ENCODE peak calls at places on chromosomes 2 and 18, in six cellular contexts. T is T-helper 1 cell; X is EH; K is fibroblast of the aortic adventitia; L is esophagus squamous epithelium; E is activated CD4-positive, alpha-beta T cell treated with anti-CD3 and anti-CD28 coated beads, Interleukin-2, amount 10 ng/mL, durations not matched to agents 7 days and 5 days. V is an unnamed sample.

GRCh38 chr2:8517850-8518480 is 163.9 kb upstream of the ID2 start:
- DNase-seq in T (no peak), E (no peak), X (no peak), K (no peak), L (no peak), V (no peak)

GRCh38 chr18:36633961-36634412 is 194.8 kb downstream of the TPGS2 start:
- DNase-seq in E (no peak), T (no peak), X (peak), L (no peak), K (no peak), V (no peak)

GRCh38 chr2:60589093-60589492 is 35.6 kb upstream of the BCL11A start:
- DNase-seq in K (no peak), E (no peak), X (no peak), T (no peak), L (no peak), V (no peak)

GRCh38 chr2:44822174-44822573 is 119.3 kb upstream of the SIX3 start:
- DNase-seq in T (no peak), X (no peak), E (no peak), L (no peak), K (no peak), V (no peak)

GRCh38 chr2:39313575-39313974 is 69.8 kb upstream of the CDKL4 start:
- DNase-seq in X (peak), K (peak), L (no peak), T (no peak), E (no peak), V (no peak)

GRCh38 chr2:67436221-67436620 is 39.1 kb downstream of the ETAA1 start:
- DNase-seq in E (no peak), X (peak), L (no peak), T (no peak), K (no peak), V (no peak)

GRCh38 chr2:10868465-10869314 is 43.0 kb upstream of the KCNF1 start:
- DNase-seq in K (peak), E (no peak), X (peak), T (no peak), L (no peak), V (no peak)

GRCh38 chr2:71851094-71851755 is 296.4 kb downstream of the CYP26B1 start:
- DNase-seq in X (no peak), E (no peak), K (peak), T (no peak), L (no peak), V (no peak)

GRCh38 chr2:160555420-160555819 is 61.8 kb upstream of the RBMS1 start:
- DNase-seq in T (no peak), X (no peak), E (no peak), K (no peak), L (no peak), V (no peak)

GRCh38 chr2:172545408-172546075 is 10.3 kb upstream of the PDK1 start:
- DNase-seq in T (no peak), K (peak), X (no peak), E (no peak), L (no peak), V (no peak)

GRCh38 chr2:222952204-222952603 is 91.4 kb downstream of the ACSL3 start:
- DNase-seq in E (no peak), K (no peak), L (no peak), X (no peak), T (no peak), V (no peak)

GRCh38 chr2:229856416-229856815 is 65.4 kb downstream of the TRIP12 start:
- DNase-seq in L (no peak), X (no peak), K (no peak), E (no peak), T (no peak), V (no peak)

GRCh38 chr2:200788129-200788718 is 23.5 kb upstream of the BZW1 start:
- DNase-seq in E (no peak), K (peak), X (peak), T (no peak), L (no peak), V (no peak)

GRCh38 chr18:13216092-13216582 is 2.4 kb upstream of the LDLRAD4 start:
- DNase-seq in K (peak), X (peak), E (peak), T (peak), L (no peak), V (peak)

GRCh38 chr18:25876334-25876979 is 214.0 kb downstream of the SS18 start:
- DNase-seq in X (no peak), K (no peak), T (no peak), E (no peak), L (no peak), V (no peak)

GRCh38 chr2:65231892-65232477 is 4.4 kb downstream of the ACTR2 start:
- DNase-seq in L (no peak), E (peak), T (peak), X (peak), K (peak), V (no peak)

GRCh38 chr2:79393806-79394484 is 118.9 kb upstream of the CTNNA2 start:
- DNase-seq in K (no peak), T (no peak), L (no peak), X (no peak), E (no peak), V (no peak)

GRCh38 chr2:216672466-216672865 is 22.9 kb downstream of the IGFBP5 start:
- DNase-seq in K (no peak), E (no peak), T (no peak), L (no peak), X (no peak), V (no peak)

GRCh38 chr2:128302011-128302743 is 16.5 kb downstream of the HS6ST1 start:
- DNase-seq in X (no peak), K (no peak), E (no peak), T (no peak), L (no peak), V (no peak)

GRCh38 chr18:23712445-23712844 is 23.2 kb downstream of the LAMA3 start:
- DNase-seq in L (no peak), T (peak), K (no peak), X (no peak), E (peak), V (no peak)

GRCh38 chr18:6776193-6776592 is 46.7 kb downstream of the ARHGAP28 start:
- DNase-seq in E (no peak), L (no peak), K (peak), T (no peak), X (peak), V (no peak)

GRCh38 chr2:38444247-38444646 is 67.2 kb upstream of the ATL2 start:
- DNase-seq in L (no peak), T (no peak), X (peak), E (no peak), K (no peak), V (no peak)

GRCh38 chr2:233974530-233975071 is 57.4 kb downstream of the TRPM8 start:
- DNase-seq in E (no peak), K (peak), T (peak), X (peak), L (no peak), V (no peak)

GRCh38 chr2:71474744-71475421 is 21.5 kb downstream of the DYSF start:
- DNase-seq in X (no peak), L (no peak), K (no peak), E (no peak), T (no peak), V (no peak)

GRCh38 chr2:45684756-45685155 is 33.3 kb downstream of the PRKCE start:
- DNase-seq in K (no peak), X (no peak), E (no peak), L (no peak), T (no peak), V (no peak)

GRCh38 chr2:45083175-45083574 is 73.9 kb upstream of the SIX2 start:
- DNase-seq in T (no peak), E (no peak), X (no peak), L (no peak), K (no peak), V (no peak)

GRCh38 chr2:68456198-68456597 is 10.9 kb downstream of the FBXO48 start:
- DNase-seq in E (no peak), K (no peak), T (no peak), X (no peak), L (no peak), V (no peak)

GRCh38 chr18:36732264-36732663 is 96.5 kb downstream of the TPGS2 start:
- DNase-seq in X (no peak), T (no peak), K (no peak), L (no peak), E (no peak), V (no peak)

GRCh38 chr2:238879621-238880377 is 31.9 kb downstream of the TWIST2 start:
- DNase-seq in X (no peak), T (no peak), E (peak), K (no peak), L (no peak), V (no peak)

V was measured in T-helper 9 cell.